ENCODE peak calls at places on chromosomes 7 and 10, in ten cellular contexts. S is activated CD4-positive, alpha-beta memory T cell treated with anti-CD3 and anti-CD28 coated beads for 36 hours; L is Calu3; W is activated T-helper 9 cell treated with anti-CD3 and anti-CD28 coated beads, Interleukin-2, amount 50 U/mL, for 16 hours; R is neural crest cell; J is NCI-H1092 treated with DMSO at 0.1 percent for 48 hours; Y is HFF-Myc; N is naive B cell; F is astrocyte of the cerebellum; U is A172. X is an unnamed sample.

GRCh38 chr10:67663449-67664087 is 32.4 kb downstream of the CTNNA3 start:
- DNase-seq in S (no peak), L (no peak), W (no peak), R (no peak), J (no peak), Y (no peak), N (no peak), F (no peak), U (no peak), X (no peak)

GRCh38 chr10:24249829-24250415 is 41.0 kb downstream of the KIAA1217 start:
- DNase-seq in S (no peak), L (no peak), W (no peak), R (no peak), J (no peak), Y (no peak), N (no peak), F (peak), U (no peak), X (no peak)

GRCh38 chr7:157483515-157483914 is 146.7 kb downstream of the DNAJB6 start:
- DNase-seq in S (peak), L (no peak), W (no peak), R (no peak), J (no peak), Y (no peak), N (no peak), F (no peak), U (no peak), X (peak)

GRCh38 chr7:29019896-29020295 is 61.8 kb upstream of the TRIL start:
- DNase-seq in S (no peak), L (no peak), W (no peak), R (no peak), J (peak), Y (no peak), N (no peak), F (no peak), U (no peak), X (no peak)

GRCh38 chr7:32227746-32228145 is 157.5 kb upstream of the PDE1C start:
- DNase-seq in S (no peak), L (no peak), W (no peak), R (no peak), J (no peak), Y (no peak), N (no peak), F (no peak), U (no peak), X (peak)

GRCh38 chr7:27185013-27185707 is at the start of gene HOXA11:
- DNase-seq in S (peak), L (no peak), W (no peak), R (no peak), J (no peak), Y (peak), N (no peak), F (no peak), U (no peak), X (peak)

GRCh38 chr10:89301231-89301630 is 615 bp upstream of the IFIT2 start:
- DNase-seq in S (no peak), L (no peak), W (no peak), R (no peak), J (no peak), Y (no peak), N (peak), F (no peak), U (peak), X (no peak)

GRCh38 chr10:48331436-48331835 is 25.0 kb downstream of the MAPK8 start:
- DNase-seq in S (peak), L (no peak), W (no peak), R (no peak), J (no peak), Y (no peak), N (no peak), F (no peak), U (no peak), X (no peak)

GRCh38 chr7:132488634-132489302 is 87.5 kb downstream of the PLXNA4 start:
- DNase-seq in S (no peak), L (no peak), W (no peak), R (no peak), J (no peak), Y (peak), N (no peak), F (peak), U (no peak), X (no peak)

GRCh38 chr7:147570390-147570789 is 1020.2 kb upstream of the C7orf33 start:
- DNase-seq in S (no peak), L (no peak), W (no peak), R (no peak), J (no peak), Y (no peak), N (no peak), F (no peak), U (peak), X (no peak)

GRCh38 chr7:113033959-113034358 is 52.7 kb downstream of the GPR85 start:
- DNase-seq in S (no peak), L (no peak), W (no peak), R (no peak), J (no peak), Y (no peak), N (no peak), F (no peak), U (no peak), X (no peak)

GRCh38 chr10:359762-360161 is 224.5 kb downstream of the ZMYND11 start:
- DNase-seq in S (no peak), L (no peak), W (no peak), R (no peak), J (no peak), Y (no peak), N (no peak), F (no peak), U (no peak), X (no peak)

GRCh38 chr7:107971613-107972012 is 31.3 kb downstream of the LAMB1 start:
- DNase-seq in S (no peak), L (no peak), W (no peak), R (no peak), J (no peak), Y (no peak), N (no peak), F (no peak), U (no peak), X (no peak)

GRCh38 chr10:98030093-98030821 is at the start of gene CRTAC1:
- DNase-seq in S (peak), L (no peak), W (no peak), R (peak), J (peak), Y (no peak), N (no peak), F (no peak), U (no peak), X (peak)

GRCh38 chr10:47349941-47350371 is 1.8 kb downstream of the RBP3 start:
- DNase-seq in S (no peak), L (no peak), W (no peak), R (no peak), J (no peak), Y (no peak), N (no peak), F (no peak), U (no peak), X (no peak)

GRCh38 chr10:4447977-4448376 is 378.0 kb upstream of the AKR1E2 start:
- DNase-seq in S (no peak), L (no peak), W (no peak), R (no peak), J (no peak), Y (no peak), N (no peak), F (peak), U (no peak), X (no peak)

GRCh38 chr7:47785923-47786556 is 162.2 kb downstream of the PKD1L1 start:
- DNase-seq in S (no peak), L (no peak), W (no peak), R (no peak), J (no peak), Y (no peak), N (no peak), F (no peak), U (no peak), X (no peak)

GRCh38 chr7:147279951-147280350 is 1163.3 kb downstream of the CNTNAP2 start:
- DNase-seq in S (no peak), L (no peak), W (no peak), R (no peak), J (peak), Y (no peak), N (no peak), F (no peak), U (no peak), X (no peak)

GRCh38 chr10:116015922-116016321 is 257.1 kb downstream of the GFRA1 start:
- DNase-seq in S (no peak), L (no peak), W (no peak), R (no peak), J (no peak), Y (no peak), N (no peak), F (no peak), U (no peak), X (no peak)

GRCh38 chr7:26493737-26494423 is 202.2 kb downstream of the SNX10 start:
- DNase-seq in S (no peak), L (no peak), W (no peak), R (no peak), J (no peak), Y (no peak), N (no peak), F (no peak), U (no peak), X (no peak)

GRCh38 chr10:79415736-79416577 is 29.5 kb downstream of the ZCCHC24 start:
- DNase-seq in S (no peak), L (no peak), W (no peak), R (no peak), J (no peak), Y (no peak), N (no peak), F (no peak), U (no peak), X (no peak)

GRCh38 chr10:77553311-77553710 is 84.3 kb downstream of the KCNMA1 start:
- DNase-seq in S (no peak), L (no peak), W (no peak), R (no peak), J (no peak), Y (no peak), N (no peak), F (no peak), U (no peak), X (no peak)

GRCh38 chr10:22609719-22610118 is 104.7 kb downstream of the PIP4K2A start:
- DNase-seq in S (no peak), L (no peak), W (no peak), R (no peak), J (no peak), Y (no peak), N (no peak), F (no peak), U (no peak), X (no peak)

X was measured in lower leg skin.